ENCODE peak calls at places on chromosome 12, in four cellular contexts. V is heart left ventricle, J is uterus, B is right lobe of liver. N is an unnamed sample.

GRCh38 chr12:3463927-3464326 is 27.1 kb upstream of the PRMT8 start:
- DNase-seq in V (no peak), J (no peak), B (no peak), N (no peak)

GRCh38 chr12:15852383-15852782 is 29.8 kb upstream of the STRAP start:
- DNase-seq in V (no peak), B (no peak), J (no peak), N (no peak)

GRCh38 chr12:123502163-123502562 is 31.4 kb downstream of the RILPL1 start:
- DNase-seq in B (no peak), J (no peak), V (no peak), N (no peak)

GRCh38 chr12:105369014-105369413 is 38.5 kb downstream of the C12orf75 start:
- DNase-seq in B (no peak), V (no peak), J (no peak), N (no peak)

GRCh38 chr12:25054076-25054782 is 105.3 kb upstream of the BCAT1 start:
- DNase-seq in V (no peak), B (no peak), J (no peak), N (no peak)

GRCh38 chr12:101612162-101612916 is 17.6 kb downstream of the MYBPC1 start:
- DNase-seq in V (no peak), B (no peak), J (no peak), N (no peak)

GRCh38 chr12:26271889-26272492 is 76.6 kb downstream of the SSPN start:
- DNase-seq in J (peak; percentile 89), V (peak; percentile 83), B (peak; percentile 70), N (peak; percentile 88)

GRCh38 chr12:121688966-121689365 is 19.5 kb upstream of the MORN3 start:
- DNase-seq in V (no peak), J (no peak), B (no peak), N (no peak)

GRCh38 chr12:25526778-25527177 is 26.3 kb downstream of the LMNTD1 start:
- DNase-seq in J (no peak), V (no peak), B (no peak), N (no peak)

GRCh38 chr12:42361909-42362706 is 36.1 kb downstream of the PPHLN1 start:
- DNase-seq in V (no peak), B (no peak), J (no peak), N (no peak)

GRCh38 chr12:130331146-130331545 is 6.5 kb upstream of the PIWIL1 start:
- DNase-seq in J (no peak), V (no peak), B (no peak), N (no peak)

GRCh38 chr12:113812431-113813228 is 153.5 kb downstream of the RBM19 start:
- DNase-seq in V (no peak), J (no peak), B (no peak), N (no peak)

GRCh38 chr12:23887055-23887835 is 62.2 kb downstream of the SOX5 start:
- DNase-seq in B (no peak), J (no peak), V (no peak), N (no peak)

GRCh38 chr12:76588881-76589565 is 29.5 kb upstream of the OSBPL8 start:
- DNase-seq in J (peak; percentile 62), V (no peak), B (no peak), N (no peak)

GRCh38 chr12:13947237-13947945 is 34.0 kb downstream of the GRIN2B start:
- DNase-seq in J (no peak), V (no peak), B (no peak), N (peak; percentile 4)

GRCh38 chr12:15278816-15279658 is 43.3 kb upstream of the PTPRO start:
- DNase-seq in J (peak; percentile 78), V (peak; percentile 73), B (no peak), N (peak; percentile 96)

GRCh38 chr12:11797317-11797913 is 147.9 kb downstream of the ETV6 start:
- DNase-seq in B (no peak), J (no peak), V (no peak), N (no peak)

GRCh38 chr12:104951759-104952509 is 6.2 kb downstream of the SLC41A2 start:
- DNase-seq in J (no peak), V (no peak), B (no peak), N (no peak)

GRCh38 chr12:92029902-92030586 is 115.6 kb downstream of the BTG1 start:
- DNase-seq in J (no peak), B (no peak), V (no peak), N (no peak)

GRCh38 chr12:34396861-34397590 is 374.7 kb downstream of the ALG10 start:
- DNase-seq in B (peak; percentile 5), V (peak; percentile 2), J (peak; percentile 5), N (no peak)

GRCh38 chr12:31896514-31897039 is 62.6 kb upstream of the RESF1 start:
- DNase-seq in V (peak; percentile 40), B (no peak), J (peak; percentile 32), N (peak; percentile 9)

GRCh38 chr12:103178681-103179080 is 221.2 kb downstream of the ASCL1 start:
- DNase-seq in B (no peak), V (no peak), J (no peak), N (no peak)

GRCh38 chr12:3310271-3311026 is 180.6 kb upstream of the PRMT8 start:
- DNase-seq in J (no peak), V (no peak), B (no peak), N (no peak)

GRCh38 chr12:102542816-102543448 is 62.6 kb upstream of the IGF1 start:
- DNase-seq in J (no peak), B (no peak), V (peak; percentile 41), N (no peak)

GRCh38 chr12:57454566-57455373 is at the start of gene INHBE:
- DNase-seq in V (no peak), B (peak; percentile 94), J (no peak), N (no peak)

DNA sequence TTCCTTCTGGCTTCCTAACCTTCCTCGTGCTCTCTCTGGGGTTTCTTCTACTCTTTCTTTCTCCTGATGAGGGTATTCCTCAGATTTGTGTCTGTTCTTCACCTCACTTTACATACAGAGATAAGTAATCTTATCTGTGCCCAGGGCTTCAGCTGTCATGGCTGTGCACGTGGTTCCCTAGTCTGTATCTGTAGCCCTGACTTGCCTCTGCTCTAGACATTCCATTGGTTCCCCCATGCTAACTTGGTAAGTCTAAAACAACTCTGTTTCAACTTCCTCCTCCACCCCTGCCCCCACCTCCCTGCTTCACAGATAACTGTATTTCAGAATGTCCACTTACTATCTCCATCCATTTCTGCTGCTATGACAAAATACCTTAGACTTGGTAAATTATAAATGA is 10.8 kb downstream of the DIP2B start:
- DNase-seq in V (no peak), B (no peak), J (no peak), N (no peak)
- H3K4me1 ChIP-seq in V (peaks cover 9% of the 10 kb centered on the region), B (peaks cover 27% of the 10 kb centered on the region), J (no peaks in the 10 kb centered on the region), N (peaks cover 14% of the 10 kb centered on the region)

DNA sequence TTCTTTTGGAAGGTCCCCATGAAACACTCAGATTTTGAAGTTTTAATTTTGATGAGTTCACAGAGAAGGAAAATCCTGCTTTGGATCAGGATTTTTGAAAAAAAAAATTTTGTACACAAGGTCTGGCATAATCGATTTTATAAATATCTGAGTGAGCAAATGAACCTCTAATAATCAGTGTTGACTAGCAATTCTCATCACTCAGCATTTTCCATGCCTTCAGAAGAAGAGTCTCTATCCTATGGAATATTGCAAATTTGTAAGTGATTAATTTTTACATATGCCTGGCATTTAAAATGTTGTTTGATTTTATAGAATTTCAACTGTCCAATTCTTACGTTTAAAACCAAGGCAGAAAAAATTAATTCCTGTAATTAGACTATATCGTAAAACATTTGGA is 30.5 kb upstream of the REP15 start:
- DNase-seq in J (no peak), V (no peak), B (no peak), N (no peak)
- H3K36me3 ChIP-seq in J (no peaks in the 10 kb centered on the region), V (peaks cover 100% of the 10 kb centered on the region), B (peaks cover 33% of the 10 kb centered on the region), N (peaks cover 32% of the 10 kb centered on the region)

GRCh38 chr12:46676797-46677520 is 148.8 kb downstream of the SLC38A4 start:
- DNase-seq in B (no peak), V (no peak), J (no peak), N (no peak)

GRCh38 chr12:46677749-46678148 is 148.0 kb downstream of the SLC38A4 start:
- DNase-seq in J (no peak), V (no peak), B (no peak), N (no peak)

GRCh38 chr12:46675736-46676135 is 150.1 kb downstream of the SLC38A4 start:
- DNase-seq in B (peak; percentile 33), V (no peak), J (no peak), N (peak; percentile 16)

GRCh38 chr12:46674818-46675217 is 151.0 kb downstream of the SLC38A4 start:
- DNase-seq in B (no peak), J (no peak), V (no peak), N (no peak)

GRCh38 chr12:46676396-46676795 is 149.4 kb downstream of the SLC38A4 start:
- DNase-seq in V (no peak), B (no peak), J (no peak), N (no peak)
- H3K4me1 ChIP-seq in V (no peaks in the 10 kb centered on the region), B (no peaks in the 10 kb centered on the region), J (no peaks in the 10 kb centered on the region), N (no peaks in the 10 kb centered on the region)

GRCh38 chr12:53466640-53467039 is 14.7 kb downstream of the PCBP2 start:
- DNase-seq in B (no peak), V (no peak), J (no peak), N (no peak)

GRCh38 chr12:53467880-53468279 is 16.0 kb downstream of the PCBP2 start:
- DNase-seq in J (no peak), B (no peak), V (no peak), N (no peak)

GRCh38 chr12:53465679-53466078 is 13.8 kb downstream of the PCBP2 start:
- DNase-seq in B (no peak), V (no peak), J (no peak), N (no peak)

GRCh38 chr12:53468286-53468685 is 16.4 kb downstream of the PCBP2 start:
- DNase-seq in B (no peak), V (no peak), J (no peak), N (no peak)

DNA sequence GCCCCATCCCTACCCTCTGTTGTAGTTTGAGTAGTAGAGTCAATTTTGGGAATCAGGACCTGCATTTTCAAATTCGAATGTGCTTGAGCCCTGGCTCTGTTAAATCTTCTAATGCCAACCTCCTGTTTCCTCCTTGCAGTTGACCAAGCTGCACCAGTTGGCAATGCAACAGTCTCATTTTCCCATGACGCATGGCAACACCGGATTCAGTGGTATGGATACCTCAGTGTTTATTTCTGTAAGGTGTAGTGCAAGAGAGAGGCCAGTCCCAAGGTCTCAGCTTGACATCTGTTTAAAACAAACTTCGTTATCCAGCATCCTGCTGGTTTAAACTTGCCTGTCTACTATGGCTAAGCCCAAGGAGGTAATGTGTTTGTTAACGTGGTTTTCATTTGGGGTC is 15.2 kb downstream of the PCBP2 start:
- DNase-seq in V (no peak), J (no peak), B (no peak), N (no peak)
- H3K36me3 ChIP-seq in V (peaks cover 100% of the 10 kb centered on the region), J (no peaks in the 10 kb centered on the region), B (peaks cover 100% of the 10 kb centered on the region), N (peaks cover 100% of the 10 kb centered on the region)

DNA sequence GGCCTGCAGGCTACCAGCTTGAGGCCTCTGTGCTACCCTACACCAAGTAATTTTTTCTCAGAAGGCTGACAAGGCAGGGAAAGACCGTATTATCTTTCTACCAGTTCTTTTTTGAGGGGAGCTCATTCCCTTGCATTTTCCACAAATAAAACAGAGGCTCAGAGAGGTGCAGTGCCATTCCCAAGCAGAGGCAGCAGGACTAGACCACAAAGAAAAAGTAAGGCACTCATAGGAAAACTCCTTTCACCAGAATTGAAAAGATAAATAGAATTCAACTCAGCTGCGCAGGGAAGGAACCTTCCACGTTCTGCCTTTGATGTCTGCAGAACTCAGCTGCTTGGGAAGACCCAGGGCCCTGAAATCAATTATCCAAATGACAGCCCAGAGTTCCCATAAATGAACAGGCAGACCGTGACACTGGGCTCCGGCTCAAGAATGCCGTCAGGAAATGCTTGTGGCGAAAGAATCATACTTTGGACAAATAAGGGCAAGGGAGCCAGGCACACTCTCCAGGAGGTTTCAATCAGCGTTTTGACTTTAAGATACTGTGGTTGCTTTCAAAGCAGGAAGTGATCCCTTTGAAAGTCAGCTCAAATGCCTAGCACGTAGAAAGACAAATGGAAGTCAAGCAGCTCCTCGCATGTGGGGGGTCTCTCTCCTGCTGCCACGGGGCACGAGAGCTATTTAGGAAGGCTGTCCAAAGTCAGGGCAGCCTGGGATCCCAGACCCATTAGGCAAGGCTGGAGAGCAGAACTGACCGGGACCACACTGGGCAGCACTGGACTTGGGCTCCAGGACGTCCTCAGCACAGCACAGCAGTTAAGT is 14.0 kb downstream of the KCTD10 start:
- DNase-seq in B (peak; percentile 53), J (peak; percentile 93), V (peak; percentile 85), N (peak; percentile 91)
- H3K4me1 ChIP-seq in B (peaks cover 8% of the 10 kb centered on the region), J (peaks cover 73% of the 10 kb centered on the region), V (peaks cover 81% of the 10 kb centered on the region), N (peaks cover 75% of the 10 kb centered on the region)